ENCODE peak calls at places on chromosomes 12 and 14, in four cellular contexts. Y is EL; N is stimulated activated CD8-positive, alpha-beta memory T cell treated with anti-CD3 and anti-CD28 coated beads, Interleukin-7, amount 100 ng/mL, for 24 hours; J is adipocyte. A is an unnamed sample.
A peak's percentile ranks its signal among the peaks of the same experiment; 100 is the strongest.

GRCh38 chr12:4579305-4580097 is 17.5 kb downstream of the DYRK4 start:
- DNase-seq in Y (peak; percentile 5), N (no peak), J (peak; percentile 44), A (no peak)

GRCh38 chr12:121955258-121956040 is 37.1 kb downstream of the CFAP251 start:
- DNase-seq in Y (peak; percentile 25), N (no peak), J (peak; percentile 34), A (no peak)

GRCh38 chr12:12806784-12807516 is 6.2 kb upstream of the DDX47 start:
- DNase-seq in Y (no peak), N (no peak), J (no peak), A (no peak)

GRCh38 chr14:87994974-87995373 is 2.0 kb upstream of the GALC start:
- DNase-seq in Y (no peak), N (no peak), J (no peak), A (no peak)

GRCh38 chr12:19643635-19644034 is 204.3 kb downstream of the AEBP2 start:
- DNase-seq in Y (peak; percentile 36), N (no peak), J (peak; percentile 78), A (peak; percentile 43)

GRCh38 chr12:14853966-14854365 is 10.6 kb upstream of the ART4 start:
- DNase-seq in Y (no peak), N (no peak), J (peak; percentile 66), A (no peak)

GRCh38 chr12:124744659-124745467 is 118.8 kb downstream of the SCARB1 start:
- DNase-seq in Y (peak; percentile 31), N (no peak), J (peak; percentile 17), A (no peak)

GRCh38 chr12:50077099-50077498 is 8.0 kb upstream of the SMARCD1 start:
- DNase-seq in Y (no peak), N (no peak), J (no peak), A (no peak)

GRCh38 chr12:71503579-71504470 is 64.2 kb downstream of the LGR5 start:
- DNase-seq in Y (no peak), N (no peak), J (no peak), A (no peak)

GRCh38 chr14:64758711-64759554 is 54.7 kb downstream of the PLEKHG3 start:
- DNase-seq in Y (peak; percentile 92), N (no peak), J (peak; percentile 87), A (peak; percentile 79)

GRCh38 chr12:64039285-64039871 is 182.7 kb downstream of the KICS2 start:
- DNase-seq in Y (no peak), N (no peak), J (peak; percentile 24), A (peak; percentile 35)